ENCODE peak calls at places on chromosomes 12 and 14, in four cellular contexts. One of them, this sample, is unnamed. For H3K9me3, the result is how much of the 10 kb centered on the place peaks cover.

GRCh38 chr12:4273651-4274395 is at the start of gene CCND2:
- DNase-seq in HepG2: no peak
- DNase-seq in H1: peak
- DNase-seq in K562: peak
- DNase-seq in this sample: peak

GRCh38 chr14:79551591-79551990 is 659.7 kb downstream of the DIO2 start:
- DNase-seq in HepG2: no peak
- DNase-seq in H1: no peak
- DNase-seq in K562: no peak
- DNase-seq in this sample: no peak

GRCh38 chr14:68695326-68695768 is 97.5 kb downstream of the ZFP36L1 start:
- DNase-seq in HepG2: peak
- DNase-seq in H1: no peak
- DNase-seq in K562: no peak
- DNase-seq in this sample: peak

GRCh38 chr12:117069926-117070900 is 29.0 kb downstream of the TESC start:
- DNase-seq in HepG2: no peak
- DNase-seq in H1: no peak
- DNase-seq in K562: no peak
- DNase-seq in this sample: no peak

GRCh38 chr12:49962861-49963765 is 1.4 kb downstream of the AQP5 start:
- DNase-seq in HepG2: no peak
- DNase-seq in H1: no peak
- DNase-seq in K562: no peak
- DNase-seq in this sample: peak

GRCh38 chr12:42963993-42964392 is 374.4 kb upstream of the PRICKLE1 start:
- DNase-seq in HepG2: no peak
- DNase-seq in H1: no peak
- DNase-seq in K562: no peak
- DNase-seq in this sample: no peak

GRCh38 chr14:34937442-34937841 is 45.4 kb upstream of the SRP54 start:
- DNase-seq in HepG2: no peak
- DNase-seq in H1: peak
- DNase-seq in K562: no peak
- DNase-seq in this sample: no peak

GRCh38 chr12:53695148-53696138 is 19.6 kb upstream of the ATP5MC2 start:
- DNase-seq in HepG2: no peak
- DNase-seq in H1: peak
- DNase-seq in K562: peak
- DNase-seq in this sample: peak

GRCh38 chr14:38291681-38292459 is 36.0 kb upstream of the CLEC14A start:
- DNase-seq in HepG2: no peak
- DNase-seq in H1: no peak
- DNase-seq in K562: no peak
- DNase-seq in this sample: no peak

GRCh38 chr14:88868558-88869159 is 44.2 kb downstream of the TTC8 start:
- DNase-seq in HepG2: peak
- DNase-seq in H1: no peak
- DNase-seq in K562: no peak
- DNase-seq in this sample: no peak

GRCh38 chr14:59332727-59333126 is 132.5 kb downstream of the GPR135 start:
- DNase-seq in HepG2: no peak
- DNase-seq in H1: no peak
- DNase-seq in K562: no peak
- DNase-seq in this sample: peak

GRCh38 chr12:110370732-110371141 is 32.8 kb downstream of the ANAPC7 start:
- DNase-seq in HepG2: no peak
- DNase-seq in H1: no peak
- DNase-seq in K562: no peak
- DNase-seq in this sample: no peak

GRCh38 chr12:110780448-110780847 is 37.8 kb upstream of the PPP1CC start:
- DNase-seq in HepG2: no peak
- DNase-seq in H1: no peak
- DNase-seq in K562: no peak
- DNase-seq in this sample: no peak

GRCh38 chr12:114662512-114663177 is 21.3 kb downstream of the TBX3 start:
- DNase-seq in HepG2: peak
- DNase-seq in H1: peak
- DNase-seq in K562: peak
- DNase-seq in this sample: peak

GRCh38 chr12:56866493-56866892 is 67.7 kb downstream of the SDR9C7 start:
- DNase-seq in HepG2: no peak
- DNase-seq in H1: no peak
- DNase-seq in K562: no peak
- DNase-seq in this sample: no peak
- H3K9me3 ChIP-seq in HepG2: half or more
- H3K9me3 ChIP-seq in H1: half or more
- H3K9me3 ChIP-seq in K562: under half
- H3K9me3 ChIP-seq in this sample: half or more

GRCh38 chr12:24133385-24133784 is 183.9 kb upstream of the SOX5 start:
- DNase-seq in HepG2: peak
- DNase-seq in H1: peak
- DNase-seq in K562: no peak
- DNase-seq in this sample: no peak
- TF ChIP-seq MAFK in HepG2: no peak
- TF ChIP-seq MAFK in H1: no peak
- TF ChIP-seq MAFK in K562: no peak
- TF ChIP-seq MAFK in this sample: no peak

GRCh38 chr14:100780646-100781355 is 45.1 kb upstream of the MEG3 start:
- DNase-seq in HepG2: no peak
- DNase-seq in H1: no peak
- DNase-seq in K562: no peak
- DNase-seq in this sample: no peak
- TF ChIP-seq RNF2 in HepG2: no peak
- TF ChIP-seq RNF2 in H1: no peak
- TF ChIP-seq RNF2 in K562: no peak
- TF ChIP-seq RNF2 in this sample: no peak

GRCh38 chr14:105856676-105857222 is 330.4 kb downstream of the TMEM121 start:
- DNase-seq in HepG2: no peak
- DNase-seq in H1: no peak
- DNase-seq in K562: no peak
- DNase-seq in this sample: no peak

GRCh38 chr14:105854600-105855245 is 328.3 kb downstream of the TMEM121 start:
- DNase-seq in HepG2: no peak
- DNase-seq in H1: no peak
- DNase-seq in K562: no peak
- DNase-seq in this sample: no peak

GRCh38 chr14:105855246-105855892 is 329.0 kb downstream of the TMEM121 start:
- DNase-seq in HepG2: no peak
- DNase-seq in H1: no peak
- DNase-seq in K562: no peak
- DNase-seq in this sample: no peak

GRCh38 chr14:105857223-105857815 is 330.9 kb downstream of the TMEM121 start:
- DNase-seq in HepG2: no peak
- DNase-seq in H1: no peak
- DNase-seq in K562: no peak
- DNase-seq in this sample: no peak

GRCh38 chr14:105855893-105856675 is 329.7 kb downstream of the TMEM121 start:
- DNase-seq in HepG2: no peak
- DNase-seq in H1: no peak
- DNase-seq in K562: no peak
- DNase-seq in this sample: no peak
- H3K9me3 ChIP-seq in HepG2: under half
- H3K9me3 ChIP-seq in H1: half or more
- H3K9me3 ChIP-seq in K562: under half
- H3K9me3 ChIP-seq in this sample: under half

GRCh38 chr12:57049047-57049446 is 882 bp downstream of the MYO1A start:
- DNase-seq in HepG2: peak
- DNase-seq in H1: no peak
- DNase-seq in K562: no peak
- DNase-seq in this sample: no peak

GRCh38 chr12:57047981-57048380 is 1.9 kb downstream of the MYO1A start:
- DNase-seq in HepG2: no peak
- DNase-seq in H1: no peak
- DNase-seq in K562: no peak
- DNase-seq in this sample: no peak

GRCh38 chr12:57048423-57048822 is 1.5 kb downstream of the MYO1A start:
- DNase-seq in HepG2: no peak
- DNase-seq in H1: no peak
- DNase-seq in K562: peak
- DNase-seq in this sample: no peak

GRCh38 chr12:57051011-57051410 is 1.1 kb upstream of the MYO1A start:
- DNase-seq in HepG2: no peak
- DNase-seq in H1: no peak
- DNase-seq in K562: no peak
- DNase-seq in this sample: no peak

DNA sequence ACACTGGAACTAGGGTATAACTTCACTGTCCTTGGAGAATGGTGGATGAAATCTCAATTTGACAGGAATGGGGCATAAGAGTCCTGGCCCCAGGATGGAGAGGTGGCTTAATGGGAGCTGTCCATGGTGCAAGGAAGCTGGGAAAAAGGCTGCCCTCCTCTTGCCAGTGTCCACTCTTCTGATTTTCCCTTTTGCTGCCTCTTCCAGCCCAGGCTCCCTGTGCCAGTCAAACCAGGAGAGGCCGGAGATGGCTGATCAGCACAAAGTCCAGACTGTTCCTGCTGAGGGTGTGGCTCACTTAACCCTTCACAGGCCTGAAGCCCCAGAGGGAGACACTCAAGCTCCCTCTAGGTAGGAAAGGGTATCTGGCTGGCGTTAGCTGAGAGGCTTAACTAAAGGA is at the start of gene MYO1A:
- DNase-seq in HepG2: peak
- DNase-seq in H1: no peak
- DNase-seq in K562: peak
- DNase-seq in this sample: no peak
- TF ChIP-seq MAFK in HepG2: no peak
- TF ChIP-seq MAFK in H1: no peak
- TF ChIP-seq MAFK in K562: no peak
- TF ChIP-seq MAFK in this sample: no peak

DNA sequence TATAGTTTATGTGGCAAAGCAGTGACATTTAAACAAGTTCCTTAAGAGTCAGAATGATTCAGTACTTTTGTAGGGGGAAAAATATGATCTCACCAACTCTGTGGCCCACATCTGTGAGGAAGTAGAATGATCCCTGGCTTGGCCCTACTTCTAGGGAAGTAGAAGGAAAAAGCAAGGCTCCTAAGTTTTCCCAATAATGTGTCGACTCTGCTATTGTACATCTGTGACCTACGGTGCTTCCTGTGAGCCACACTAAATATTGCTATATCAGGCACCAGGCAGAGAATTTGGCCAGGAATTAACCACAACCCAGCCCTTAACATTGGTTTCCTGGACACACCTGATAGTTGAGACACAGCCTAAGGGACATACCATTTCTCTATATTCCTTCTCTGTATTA is 9.2 kb upstream of the NID2 start:
- DNase-seq in HepG2: no peak
- DNase-seq in H1: no peak
- DNase-seq in K562: no peak
- DNase-seq in this sample: no peak
- TF ChIP-seq RNF2 in HepG2: no peak
- TF ChIP-seq RNF2 in H1: no peak
- TF ChIP-seq RNF2 in K562: no peak
- TF ChIP-seq RNF2 in this sample: no peak

DNA sequence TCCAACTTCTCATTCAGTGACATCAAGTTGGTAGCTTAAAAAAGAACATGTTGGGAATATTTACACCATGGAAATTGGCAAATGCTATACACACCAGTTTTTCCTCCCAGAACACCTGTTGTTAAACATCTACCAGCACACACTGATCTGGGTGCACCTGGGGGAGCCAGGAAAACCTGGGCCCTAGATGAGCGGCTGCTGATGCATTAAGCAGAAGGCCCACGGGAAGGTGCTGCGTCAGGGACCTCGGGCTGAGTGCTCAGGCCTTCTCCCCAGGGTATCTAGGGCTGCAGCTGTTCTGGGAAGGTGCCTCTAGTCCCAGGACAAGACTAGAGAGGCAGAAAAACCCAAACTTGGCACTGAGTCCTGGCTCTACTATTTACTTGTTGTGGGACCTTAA is 2.8 kb upstream of the NGB start:
- DNase-seq in HepG2: no peak
- DNase-seq in H1: no peak
- DNase-seq in K562: no peak
- DNase-seq in this sample: no peak
- H3K9me3 ChIP-seq in HepG2: under half
- H3K9me3 ChIP-seq in H1: under half
- H3K9me3 ChIP-seq in K562: under half
- H3K9me3 ChIP-seq in this sample: under half